ENCODE peak calls at places on chromosome 15, in six cellular contexts. O is neural progenitor cell, Y is neuronal stem cell, V is GM23248, M is colonic mucosa, B is kidney. H is an unnamed sample.

GRCh38 chr15:91186892-91187644 is 87.0 kb downstream of the SV2B start:
- DNase-seq in M (no peak), O (peak; percentile 66), Y (peak; percentile 17), V (peak; percentile 26), B (no peak), H (peak; percentile 79)

GRCh38 chr15:85296615-85297402 is 83.6 kb upstream of the AKAP13 start:
- DNase-seq in B (peak; percentile 72), V (peak; percentile 81), M (peak; percentile 86), Y (peak; percentile 50), O (peak; percentile 79), H (peak; percentile 89)

GRCh38 chr15:90871716-90872480 is 3.5 kb downstream of the FURIN start:
- DNase-seq in V (peak; percentile 55), M (peak; percentile 58), O (peak; percentile 56), B (no peak), Y (no peak), H (peak; percentile 86)

GRCh38 chr15:68078365-68078764 is 24.2 kb downstream of the PIAS1 start:
- DNase-seq in B (no peak), V (no peak), M (no peak), Y (no peak), O (no peak), H (no peak)

GRCh38 chr15:48102167-48102566 is 18.6 kb upstream of the SLC24A5 start:
- DNase-seq in V (no peak), M (no peak), O (no peak), Y (no peak), B (no peak), H (no peak)

GRCh38 chr15:36271048-36271447 is 308.4 kb upstream of the CDIN1 start:
- DNase-seq in O (peak; percentile 93), V (no peak), M (no peak), B (no peak), Y (peak; percentile 56), H (peak; percentile 85)

GRCh38 chr15:33298631-33299030 is 12.1 kb upstream of the RYR3 start:
- DNase-seq in Y (no peak), M (no peak), B (no peak), V (no peak), O (no peak), H (no peak)

GRCh38 chr15:43514241-43515057 is 3.0 kb upstream of the MAP1A start:
- DNase-seq in O (peak; percentile 69), B (no peak), V (peak; percentile 68), M (peak; percentile 27), Y (no peak), H (peak; percentile 76)

GRCh38 chr15:61780278-61780677 is 280.0 kb downstream of the VPS13C start:
- DNase-seq in Y (no peak), M (no peak), O (no peak), B (no peak), V (no peak), H (no peak)

GRCh38 chr15:64137226-64137833 is 14.2 kb upstream of the SNX22 start:
- DNase-seq in M (no peak), B (no peak), Y (no peak), V (no peak), O (no peak), H (peak; percentile 64)

GRCh38 chr15:45670061-45670460 is 35.2 kb downstream of the SQOR start:
- DNase-seq in B (no peak), V (peak; percentile 6), M (no peak), Y (no peak), O (no peak), H (no peak)

GRCh38 chr15:44536298-44536961 is 517 bp upstream of the EIF3J start:
- DNase-seq in B (peak; percentile 96), Y (peak; percentile 83), O (peak; percentile 95), V (peak; percentile 94), M (peak; percentile 91), H (peak; percentile 97)

GRCh38 chr15:85625856-85626255 is 168.9 kb downstream of the KLHL25 start:
- DNase-seq in O (no peak), Y (no peak), V (peak; percentile 83), B (no peak), M (no peak), H (no peak)

GRCh38 chr15:75069301-75069925 is 46.0 kb downstream of the PPCDC start:
- DNase-seq in O (no peak), B (no peak), V (no peak), M (no peak), Y (no peak), H (no peak)

GRCh38 chr15:72786946-72787345 is 3.4 kb upstream of the ADPGK start:
- DNase-seq in Y (no peak), B (no peak), M (no peak), O (no peak), V (no peak), H (no peak)

GRCh38 chr15:90744759-90745402 is 27.7 kb downstream of the BLM start:
- DNase-seq in O (no peak), B (no peak), V (peak; percentile 4), Y (no peak), M (no peak), H (no peak)

GRCh38 chr15:40902605-40903561 is 8.6 kb downstream of the VPS18 start:
- DNase-seq in V (no peak), O (peak; percentile 2), B (peak; percentile 74), M (no peak), Y (no peak), H (peak; percentile 54)

GRCh38 chr15:63403254-63403945 is 21.8 kb upstream of the CA12 start:
- DNase-seq in M (no peak), O (no peak), V (peak; percentile 16), Y (no peak), B (no peak), H (no peak)

DNA sequence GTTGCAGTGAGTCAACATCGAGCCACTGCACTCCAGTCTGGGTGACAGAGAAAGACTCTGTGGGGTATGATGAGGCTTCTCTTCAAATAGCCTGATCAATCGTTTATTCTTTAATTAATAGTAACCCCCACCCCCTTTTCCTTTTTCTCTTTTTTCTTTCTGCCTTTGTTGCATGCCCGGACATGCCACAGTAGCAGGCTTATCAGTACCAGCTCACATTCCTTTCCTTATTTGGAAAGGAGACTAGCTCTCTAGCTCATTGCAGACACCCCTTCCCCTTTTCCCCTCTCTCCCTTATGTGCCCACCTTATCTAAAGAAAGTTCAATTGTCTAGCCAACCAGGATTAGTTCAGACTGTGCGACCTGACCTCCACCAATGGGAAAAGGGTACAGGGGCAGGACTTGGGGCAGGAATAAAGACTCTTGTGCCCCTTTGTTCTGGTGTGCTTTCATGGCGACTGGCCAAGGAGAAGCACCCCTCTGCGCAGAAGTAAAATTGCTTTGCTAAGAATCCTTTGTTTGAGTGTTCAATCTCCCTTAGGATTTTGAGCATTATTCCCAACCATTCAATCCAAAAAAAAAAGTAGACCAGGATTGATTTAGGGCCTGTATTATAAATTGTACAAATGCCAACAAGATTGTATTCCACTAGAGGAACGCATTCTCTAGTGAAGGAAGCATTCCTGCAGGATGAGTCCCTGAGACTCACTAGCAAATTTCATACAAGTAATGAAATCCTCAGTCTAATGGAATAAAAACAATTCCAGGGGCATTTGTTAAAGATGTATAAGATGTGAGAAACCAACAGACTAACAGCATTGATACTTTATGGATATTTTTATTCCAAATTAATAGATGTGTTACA is 95.8 kb upstream of the SNRPN start:
- DNase-seq in V (peak; percentile 11), O (peak; percentile 80), Y (peak; percentile 72), B (no peak), M (no peak), H (peak; percentile 82)
- H3K4me3 ChIP-seq in V (no peak overlapping the region), O (peak overlapping the region; percentile 62), Y (no peak overlapping the region), B (no peak overlapping the region), M (no peak overlapping the region), H (peak overlapping the region; percentile 83)

DNA sequence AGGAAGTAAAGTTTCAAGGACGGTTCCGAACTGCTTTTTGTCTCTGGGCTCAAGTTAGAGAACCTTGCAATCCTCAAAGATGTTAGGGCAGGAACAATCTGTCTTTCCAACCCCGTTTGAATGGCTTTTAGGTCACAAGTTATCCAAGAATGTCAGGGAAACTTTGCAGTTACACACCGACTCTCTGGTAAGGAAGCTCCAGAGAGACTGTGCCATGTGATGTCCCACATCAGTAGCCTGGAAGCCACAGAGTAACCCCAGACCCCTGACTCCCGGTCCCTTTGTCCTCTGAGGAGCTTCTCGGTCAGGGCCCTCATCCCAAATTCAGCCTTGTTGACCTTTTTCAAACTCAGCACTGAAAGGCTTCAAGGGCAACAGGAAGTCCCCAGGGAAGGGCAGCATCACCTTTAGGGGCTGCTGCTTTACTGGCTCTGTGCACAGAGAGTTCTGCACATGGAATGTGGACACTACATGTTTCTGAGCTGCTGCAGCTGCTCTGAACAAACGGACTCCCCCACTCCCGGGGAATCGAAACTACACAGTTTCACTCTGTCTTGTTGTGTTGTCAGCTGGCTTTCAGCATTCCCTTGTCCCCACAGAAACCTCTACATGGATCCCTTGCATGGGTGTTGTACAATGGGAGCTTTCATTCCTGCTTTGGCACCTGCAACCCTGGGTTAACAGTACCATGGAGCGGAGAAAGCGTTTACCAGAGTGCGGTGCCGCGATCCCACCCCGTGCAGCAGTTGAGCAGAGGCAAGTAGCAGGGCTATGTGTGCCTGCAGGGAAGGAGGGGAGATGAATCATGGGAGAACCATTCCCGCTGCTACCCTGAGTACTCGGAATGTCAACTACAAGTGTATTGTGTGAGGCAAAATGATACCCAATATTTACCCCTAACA is 408.2 kb upstream of the THBS1 start:
- DNase-seq in Y (no peak), O (peak; percentile 12), V (peak; percentile 64), B (peak; percentile 75), M (no peak), H (no peak)
- H3K9ac ChIP-seq in Y (no peak overlapping the region), O (no peak overlapping the region), V (peak overlapping the region; percentile 66), B (no peak overlapping the region), M (peak overlapping the region; percentile 23), H (no peak overlapping the region)

GRCh38 chr15:99631256-99631655 is 65.5 kb downstream of the MEF2A start:
- DNase-seq in Y (no peak), B (no peak), V (no peak), O (no peak), M (no peak), H (no peak)
- H3K4me3 ChIP-seq in Y (no peak overlapping the region), B (no peak overlapping the region), V (no peak overlapping the region), O (no peak overlapping the region), M (no peak overlapping the region), H (no peak overlapping the region)

GRCh38 chr15:31262143-31262530 is 64.5 kb upstream of the KLF13 start:
- DNase-seq in Y (no peak), V (no peak), O (no peak), M (peak; percentile 17), B (peak; percentile 55), H (peak; percentile 30)

GRCh38 chr15:31265090-31265870 is 61.4 kb upstream of the KLF13 start:
- DNase-seq in Y (no peak), O (peak; percentile 9), M (peak; percentile 80), V (no peak), B (peak; percentile 85), H (peak; percentile 35)

GRCh38 chr15:31264534-31265089 is 62.0 kb upstream of the KLF13 start:
- DNase-seq in M (peak; percentile 28), V (no peak), Y (no peak), B (no peak), O (peak; percentile 1), H (peak; percentile 36)

GRCh38 chr15:31262901-31263671 is 63.5 kb upstream of the KLF13 start:
- DNase-seq in B (peak; percentile 75), Y (no peak), M (peak; percentile 40), V (peak; percentile 53), O (no peak), H (peak; percentile 33)

DNA sequence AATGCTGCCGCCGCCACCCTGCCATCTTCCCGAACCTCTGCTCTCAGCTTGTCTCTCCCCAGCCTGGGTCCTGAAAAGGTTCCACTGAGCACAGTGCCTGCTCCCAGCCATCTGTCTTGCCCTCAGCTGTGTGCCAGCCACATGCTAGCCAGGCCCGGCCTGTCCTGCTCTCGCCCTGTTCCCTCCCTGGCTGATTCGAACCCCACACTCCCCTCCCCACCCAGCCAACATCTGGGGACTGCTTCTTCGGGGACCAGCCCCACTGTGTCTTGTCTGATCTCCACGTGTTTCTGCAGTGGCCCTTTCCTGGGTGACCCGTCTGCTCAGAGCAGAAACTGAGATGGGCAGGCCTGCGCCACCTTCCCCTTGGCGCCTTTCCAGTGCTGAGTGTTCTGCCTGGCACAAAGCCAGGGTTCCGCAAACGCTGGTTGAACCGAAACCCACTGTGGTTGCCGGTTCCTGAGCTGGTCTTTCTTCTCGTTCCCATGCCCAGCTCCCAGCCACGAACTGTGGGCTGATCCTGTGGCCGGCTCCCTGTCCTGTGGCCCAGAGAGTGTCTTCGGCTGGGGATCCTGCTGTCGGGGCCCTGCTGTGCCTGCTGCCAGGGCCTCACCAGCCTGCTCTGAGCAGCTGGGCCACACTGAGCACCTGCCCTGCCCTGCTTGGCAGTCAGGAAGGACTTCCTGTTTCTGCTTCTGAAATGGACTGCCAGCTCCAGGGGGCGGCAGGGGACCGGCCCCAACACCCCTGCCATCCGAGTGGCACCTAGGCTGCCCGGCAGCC is 62.7 kb upstream of the KLF13 start:
- DNase-seq in Y (no peak), B (peak; percentile 93), O (peak; percentile 1), M (peak; percentile 91), V (no peak), H (peak; percentile 46)
- H3K9ac ChIP-seq in Y (peak overlapping the region; percentile 50), B (peak overlapping the region; percentile 55), O (no peak overlapping the region), M (peak overlapping the region; percentile 81), V (no peak overlapping the region), H (no peak overlapping the region)

H was measured in endodermal cell.